ENCODE peak calls at places on chromosomes 4 and X, in six cellular contexts. N is right lobe of liver; Q is breast epithelium; W is CD8-positive, alpha-beta T cell; A is K562; G is left ventricle myocardium inferior. L is an unnamed sample.
A peak's percentile ranks its signal among the peaks of the same experiment; 100 is the strongest.

GRCh38 chrX:5341902-5342301 is 886.8 kb downstream of the NLGN4X start:
- DNase-seq in G (no peak), W (no peak), A (no peak), Q (no peak), N (no peak), L (no peak)

GRCh38 chrX:12672362-12673106 is 118.7 kb upstream of the PRPS2 start:
- DNase-seq in N (no peak), W (no peak), Q (no peak), G (no peak), A (no peak), L (no peak)

GRCh38 chrX:71224969-71225368 is 1.9 kb downstream of the GJB1 start:
- DNase-seq in G (no peak), A (no peak), Q (no peak), W (no peak), N (no peak), L (no peak)

GRCh38 chrX:21870494-21870893 is 14.7 kb downstream of the YY2 start:
- DNase-seq in N (no peak), Q (no peak), A (no peak), W (no peak), G (no peak), L (no peak)

GRCh38 chr4:10006236-10006603 is 15.1 kb downstream of the SLC2A9 start:
- DNase-seq in N (peak; percentile 87), Q (peak; percentile 87), A (no peak), G (no peak), W (no peak), L (no peak)

GRCh38 chr4:121950680-121951569 is 935 bp downstream of the TRPC3 start:
- DNase-seq in W (peak; percentile 13), Q (no peak), A (no peak), N (peak; percentile 42), G (no peak), L (no peak)

GRCh38 chr4:99024481-99025275 is 29.2 kb downstream of the METAP1 start:
- DNase-seq in A (peak; percentile 45), Q (no peak), N (no peak), W (no peak), G (peak; percentile 15), L (no peak)

GRCh38 chr4:2673157-2673556 is 83.0 kb downstream of the TNIP2 start:
- DNase-seq in G (no peak), W (no peak), N (no peak), Q (no peak), A (peak; percentile 20), L (no peak)

GRCh38 chr4:155759372-155760252 is 791 bp downstream of the GUCY1B1 start:
- DNase-seq in W (no peak), N (peak; percentile 61), G (peak; percentile 86), A (peak; percentile 1), Q (no peak), L (peak; percentile 75)

GRCh38 chr4:2943364-2944090 is 19.7 kb downstream of the NOP14 start:
- DNase-seq in N (peak; percentile 36), A (no peak), G (no peak), Q (no peak), W (no peak), L (peak; percentile 49)

GRCh38 chrX:101682723-101683122 is 23.1 kb upstream of the ARMCX2 start:
- DNase-seq in A (no peak), N (no peak), G (no peak), W (no peak), Q (no peak), L (no peak)

GRCh38 chr4:71456841-71457240 is 118.0 kb downstream of the SLC4A4 start:
- DNase-seq in N (no peak), G (no peak), A (no peak), W (no peak), Q (no peak), L (no peak)

GRCh38 chr4:100605144-100605543 is 87.3 kb upstream of the EMCN start:
- DNase-seq in W (no peak), Q (no peak), A (no peak), G (no peak), N (no peak), L (no peak)

GRCh38 chr4:127370495-127371069 is 262.2 kb upstream of the INTU start:
- DNase-seq in Q (peak; percentile 18), N (no peak), A (peak; percentile 3), G (peak; percentile 23), W (no peak), L (no peak)

GRCh38 chr4:145937990-145938611 is 522 bp downstream of the ZNF827 start:
- DNase-seq in W (peak; percentile 48), N (no peak), Q (no peak), G (no peak), A (no peak), L (no peak)
- H3K27ac ChIP-seq in W (peak overlapping the region; percentile 72), N (peak overlapping the region; percentile 47), Q (peak overlapping the region; percentile 99), G (peak overlapping the region; percentile 99), A (no peak overlapping the region), L (peak overlapping the region; percentile 99)

GRCh38 chr4:4559596-4559995 is 17.7 kb upstream of the STX18 start:
- DNase-seq in A (no peak), W (no peak), Q (no peak), G (no peak), N (no peak), L (no peak)
- H3K27ac ChIP-seq in A (no peak overlapping the region), W (no peak overlapping the region), Q (no peak overlapping the region), G (no peak overlapping the region), N (no peak overlapping the region), L (no peak overlapping the region)

DNA sequence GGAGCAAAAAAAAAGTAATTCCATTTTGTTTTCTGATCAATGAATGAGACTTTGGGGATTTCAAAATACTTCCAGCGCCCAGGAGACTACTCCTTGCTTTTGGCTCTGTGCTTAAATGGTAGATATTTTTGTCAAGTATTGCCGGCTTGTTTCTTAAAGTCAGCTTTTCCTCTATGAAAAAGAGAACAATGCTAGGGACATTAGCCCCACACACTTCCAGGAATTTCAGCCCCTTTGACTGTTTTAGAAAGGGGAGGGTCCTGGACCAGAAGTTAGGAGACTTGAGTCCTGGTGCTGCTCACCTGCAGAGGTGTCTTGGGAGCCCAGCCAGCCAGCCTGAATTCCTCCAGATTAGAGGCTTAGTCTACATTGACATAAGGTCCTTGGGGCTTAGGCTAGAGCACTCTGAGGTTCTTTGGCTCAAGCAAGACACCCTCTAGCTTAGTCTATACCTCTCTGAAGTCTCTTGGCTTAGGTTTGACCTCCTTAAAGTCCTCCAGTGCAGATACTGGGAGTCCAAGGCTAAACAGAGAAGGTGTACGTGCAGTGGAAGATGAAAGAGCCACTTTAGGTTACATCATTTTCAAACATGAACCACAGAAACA is 1.6 kb upstream of the SETD7 start:
- DNase-seq in A (no peak), N (no peak), Q (no peak), G (no peak), W (no peak), L (no peak)
- H3K27ac ChIP-seq in A (no peak overlapping the region), N (peak overlapping the region; percentile 100), Q (peak overlapping the region; percentile 100), G (peak overlapping the region; percentile 97), W (peak overlapping the region; percentile 53), L (peak overlapping the region; percentile 98)

DNA sequence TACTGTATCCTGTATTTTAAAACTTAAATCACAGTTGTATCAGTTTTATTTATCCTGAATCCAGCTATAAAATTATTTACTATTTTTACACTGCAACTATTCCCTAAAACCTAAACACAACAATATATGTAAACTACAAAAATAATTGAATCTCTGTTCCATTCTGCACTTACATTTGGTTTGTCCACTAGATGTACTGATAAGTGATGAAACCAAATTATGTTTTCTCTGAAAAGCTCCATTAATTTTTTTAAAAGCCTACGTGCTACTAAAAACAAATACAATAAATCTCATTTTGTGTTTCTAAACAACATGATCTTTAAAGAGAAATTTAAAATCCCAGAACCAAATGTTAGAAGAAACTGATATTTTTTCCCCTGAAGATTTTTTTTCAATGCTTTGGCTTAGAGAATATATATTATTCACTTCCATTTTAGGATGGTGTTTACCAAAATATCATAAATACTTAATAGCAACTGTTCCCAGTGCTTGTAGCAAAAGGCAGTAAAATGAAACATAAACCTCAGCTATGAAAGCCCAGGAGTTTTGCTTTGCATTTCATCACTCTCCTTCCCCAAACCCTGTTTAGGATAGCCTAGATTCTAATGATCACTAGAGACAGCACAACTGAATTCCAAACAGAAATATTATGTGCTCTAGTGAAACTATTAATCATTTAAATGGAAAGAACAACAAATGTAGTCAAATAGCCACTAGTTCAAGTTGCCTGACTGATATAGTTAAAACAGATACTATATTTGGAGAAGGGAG is 19.7 kb downstream of the ANTXR2 start:
- DNase-seq in N (no peak), W (no peak), A (no peak), G (no peak), Q (no peak), L (no peak)
- H3K27ac ChIP-seq in N (no peak overlapping the region), W (no peak overlapping the region), A (no peak overlapping the region), G (no peak overlapping the region), Q (peak overlapping the region; percentile 11), L (no peak overlapping the region)

GRCh38 chrX:153495903-153496629 is 1.3 kb downstream of the BGN start:
- DNase-seq in A (no peak), W (no peak), G (no peak), Q (no peak), N (no peak), L (no peak)
- H3K27ac ChIP-seq in A (no peak overlapping the region), W (no peak overlapping the region), G (peak overlapping the region; percentile 77), Q (peak overlapping the region; percentile 70), N (no peak overlapping the region), L (peak overlapping the region; percentile 76)

DNA sequence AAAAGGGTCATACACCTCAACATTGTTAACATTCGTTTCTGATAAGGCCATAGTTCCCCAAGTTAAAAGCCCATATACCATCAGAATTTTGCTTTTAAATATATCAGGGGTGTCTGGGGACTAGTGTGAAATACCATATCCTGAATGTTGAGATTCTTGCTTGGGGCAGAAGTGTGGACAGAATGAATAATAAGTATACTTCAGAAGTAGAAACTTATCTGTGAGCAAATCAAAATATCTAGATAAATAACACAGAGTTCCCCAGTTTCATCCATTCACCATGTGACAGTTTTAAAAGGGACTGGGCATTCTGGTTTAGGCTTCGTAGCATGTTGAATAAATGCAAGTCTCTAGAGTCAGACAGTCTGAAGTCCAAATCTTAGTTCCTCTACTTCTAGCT is 110.5 kb downstream of the CHRNA9 start:
- DNase-seq in N (no peak), A (no peak), Q (no peak), W (no peak), G (no peak), L (no peak)
- H3K27ac ChIP-seq in N (no peak overlapping the region), A (no peak overlapping the region), Q (peak overlapping the region; percentile 53), W (no peak overlapping the region), G (no peak overlapping the region), L (no peak overlapping the region)

L was measured in coronary artery.